ENCODE peak calls at places on chromosome 1, in seven cellular contexts. D is hippocampal formation; U is upper lobe of right lung; F is heart right ventricle; J is NCI-H2029; Q is SW480; X is activated CD4-positive, alpha-beta T cell treated with anti-CD3 and anti-CD28 coated beads for 48 hours. B is an unnamed sample.

GRCh38 chr1:209405183-209405823 is 178.2 kb upstream of the CAMK1G start:
- DNase-seq in U (no peak), D (no peak), F (no peak), J (no peak), Q (peak; percentile 68), X (no peak), B (no peak)

GRCh38 chr1:150777544-150777943 is 12.0 kb upstream of the CTSS start:
- DNase-seq in D (no peak), X (no peak), F (no peak), U (no peak), J (no peak), Q (no peak), B (no peak)

GRCh38 chr1:76826072-76826827 is 41.0 kb upstream of the ST6GALNAC5 start:
- DNase-seq in X (no peak), J (no peak), D (no peak), F (no peak), U (no peak), Q (no peak), B (no peak)

GRCh38 chr1:150302338-150302737 is 8.7 kb downstream of the MRPS21 start:
- DNase-seq in U (no peak), Q (no peak), J (no peak), F (no peak), D (peak; percentile 63), X (no peak), B (no peak)

GRCh38 chr1:45543599-45544417 is 6.8 kb upstream of the AKR1A1 start:
- DNase-seq in F (peak; percentile 70), X (peak; percentile 76), D (no peak), U (peak; percentile 78), Q (no peak), J (no peak), B (peak; percentile 90)

GRCh38 chr1:106677181-106677580 is 379.3 kb upstream of the PRMT6 start:
- DNase-seq in F (no peak), D (no peak), J (no peak), U (no peak), Q (no peak), X (no peak), B (no peak)

GRCh38 chr1:1298861-1299685 is 8.7 kb downstream of the ACAP3 start:
- DNase-seq in F (no peak), D (peak; percentile 87), Q (peak; percentile 72), J (no peak), U (no peak), X (no peak), B (no peak)

GRCh38 chr1:90400121-90400520 is 317.0 kb downstream of the BARHL2 start:
- DNase-seq in X (no peak), Q (no peak), F (no peak), U (no peak), J (no peak), D (no peak), B (no peak)

GRCh38 chr1:172976222-172977041 is 74.3 kb downstream of the TNFSF18 start:
- DNase-seq in J (no peak), F (peak; percentile 5), X (no peak), D (no peak), U (no peak), Q (peak; percentile 18), B (peak; percentile 86)

GRCh38 chr1:200242379-200243041 is 167.3 kb downstream of the ZNF281 start:
- DNase-seq in F (peak; percentile 32), Q (no peak), J (no peak), U (no peak), X (no peak), D (no peak), B (peak; percentile 38)

GRCh38 chr1:100360790-100361232 is 8.5 kb downstream of the CDC14A start:
- DNase-seq in U (no peak), D (no peak), Q (no peak), J (no peak), X (no peak), F (peak; percentile 47), B (no peak)

B was measured in small intestine.